ENCODE peak calls at places on chromosomes 16 and 17, in ten cellular contexts. One of them, this sample, is unnamed.

GRCh38 chr17:43880420-43880991 is 26.8 kb downstream of the MPP2 start:
- DNase-seq in Calu3: peak
- DNase-seq in keratinocyte: no peak
- DNase-seq in nephron progenitor cell: peak
- DNase-seq in endodermal cell: peak
- DNase-seq in mucosa of descending colon: peak
- DNase-seq in ovary: no peak
- DNase-seq in tibial artery: no peak
- DNase-seq in activated CD8-positive, alpha-beta T cell treated with anti-CD3 and anti-CD28 coated beads for 36 hours: peak
- DNase-seq in K562: peak
- DNase-seq in this sample: peak

GRCh38 chr17:79812969-79813825 is 16.3 kb upstream of the CBX8 start:
- DNase-seq in ovary: no peak
- DNase-seq in Calu3: no peak
- DNase-seq in keratinocyte: no peak
- DNase-seq in mucosa of descending colon: no peak
- DNase-seq in nephron progenitor cell: peak
- DNase-seq in endodermal cell: peak
- DNase-seq in activated CD8-positive, alpha-beta T cell treated with anti-CD3 and anti-CD28 coated beads for 36 hours: peak
- DNase-seq in tibial artery: no peak
- DNase-seq in K562: peak
- DNase-seq in this sample: no peak

GRCh38 chr16:4339909-4340308 is 11.2 kb downstream of the PAM16 start:
- DNase-seq in ovary: peak
- DNase-seq in K562: no peak
- DNase-seq in mucosa of descending colon: no peak
- DNase-seq in keratinocyte: no peak
- DNase-seq in nephron progenitor cell: no peak
- DNase-seq in tibial artery: no peak
- DNase-seq in endodermal cell: no peak
- DNase-seq in activated CD8-positive, alpha-beta T cell treated with anti-CD3 and anti-CD28 coated beads for 36 hours: no peak
- DNase-seq in Calu3: no peak
- DNase-seq in this sample: no peak

GRCh38 chr16:77424841-77425604 is 9.8 kb downstream of the ADAMTS18 start:
- DNase-seq in mucosa of descending colon: no peak
- DNase-seq in endodermal cell: no peak
- DNase-seq in tibial artery: no peak
- DNase-seq in nephron progenitor cell: no peak
- DNase-seq in ovary: no peak
- DNase-seq in activated CD8-positive, alpha-beta T cell treated with anti-CD3 and anti-CD28 coated beads for 36 hours: no peak
- DNase-seq in K562: no peak
- DNase-seq in Calu3: no peak
- DNase-seq in keratinocyte: no peak
- DNase-seq in this sample: no peak

GRCh38 chr16:71845639-71846431 is at the start of gene ATXN1L:
- DNase-seq in mucosa of descending colon: peak
- DNase-seq in nephron progenitor cell: peak
- DNase-seq in ovary: peak
- DNase-seq in keratinocyte: peak
- DNase-seq in activated CD8-positive, alpha-beta T cell treated with anti-CD3 and anti-CD28 coated beads for 36 hours: peak
- DNase-seq in endodermal cell: peak
- DNase-seq in K562: peak
- DNase-seq in tibial artery: peak
- DNase-seq in Calu3: peak
- DNase-seq in this sample: peak

GRCh38 chr17:44921122-44921882 is 6.0 kb upstream of the GFAP start:
- DNase-seq in K562: peak
- DNase-seq in activated CD8-positive, alpha-beta T cell treated with anti-CD3 and anti-CD28 coated beads for 36 hours: no peak
- DNase-seq in Calu3: no peak
- DNase-seq in keratinocyte: no peak
- DNase-seq in nephron progenitor cell: peak
- DNase-seq in tibial artery: no peak
- DNase-seq in endodermal cell: peak
- DNase-seq in mucosa of descending colon: no peak
- DNase-seq in ovary: no peak
- DNase-seq in this sample: no peak

GRCh38 chr17:235831-236640 is 54.6 kb upstream of the DOC2B start:
- DNase-seq in ovary: no peak
- DNase-seq in endodermal cell: no peak
- DNase-seq in mucosa of descending colon: no peak
- DNase-seq in K562: no peak
- DNase-seq in Calu3: no peak
- DNase-seq in nephron progenitor cell: no peak
- DNase-seq in activated CD8-positive, alpha-beta T cell treated with anti-CD3 and anti-CD28 coated beads for 36 hours: no peak
- DNase-seq in keratinocyte: no peak
- DNase-seq in tibial artery: peak
- DNase-seq in this sample: no peak

GRCh38 chr16:68005786-68006286 is 6.6 kb upstream of the DPEP2 start:
- DNase-seq in Calu3: no peak
- DNase-seq in endodermal cell: peak
- DNase-seq in keratinocyte: no peak
- DNase-seq in activated CD8-positive, alpha-beta T cell treated with anti-CD3 and anti-CD28 coated beads for 36 hours: peak
- DNase-seq in tibial artery: peak
- DNase-seq in K562: no peak
- DNase-seq in mucosa of descending colon: peak
- DNase-seq in nephron progenitor cell: no peak
- DNase-seq in ovary: no peak
- DNase-seq in this sample: no peak

GRCh38 chr16:2821483-2822157 is 4.6 kb downstream of the PRSS21 start:
- DNase-seq in K562: no peak
- DNase-seq in keratinocyte: no peak
- DNase-seq in nephron progenitor cell: no peak
- DNase-seq in tibial artery: peak
- DNase-seq in ovary: no peak
- DNase-seq in Calu3: no peak
- DNase-seq in activated CD8-positive, alpha-beta T cell treated with anti-CD3 and anti-CD28 coated beads for 36 hours: no peak
- DNase-seq in mucosa of descending colon: no peak
- DNase-seq in endodermal cell: peak
- DNase-seq in this sample: no peak

GRCh38 chr17:7393613-7394451 is 493 bp downstream of the PLSCR3 start:
- DNase-seq in mucosa of descending colon: no peak
- DNase-seq in activated CD8-positive, alpha-beta T cell treated with anti-CD3 and anti-CD28 coated beads for 36 hours: peak
- DNase-seq in K562: no peak
- DNase-seq in keratinocyte: no peak
- DNase-seq in ovary: no peak
- DNase-seq in tibial artery: no peak
- DNase-seq in nephron progenitor cell: peak
- DNase-seq in endodermal cell: peak
- DNase-seq in Calu3: peak
- DNase-seq in this sample: peak

GRCh38 chr17:7396147-7396546 is 1.8 kb upstream of the PLSCR3 start:
- DNase-seq in K562: no peak
- DNase-seq in nephron progenitor cell: no peak
- DNase-seq in mucosa of descending colon: no peak
- DNase-seq in tibial artery: no peak
- DNase-seq in activated CD8-positive, alpha-beta T cell treated with anti-CD3 and anti-CD28 coated beads for 36 hours: no peak
- DNase-seq in ovary: no peak
- DNase-seq in keratinocyte: no peak
- DNase-seq in Calu3: no peak
- DNase-seq in endodermal cell: peak
- DNase-seq in this sample: no peak

GRCh38 chr17:7392696-7393612 is 1.4 kb downstream of the PLSCR3 start:
- DNase-seq in keratinocyte: no peak
- DNase-seq in K562: no peak
- DNase-seq in activated CD8-positive, alpha-beta T cell treated with anti-CD3 and anti-CD28 coated beads for 36 hours: no peak
- DNase-seq in endodermal cell: peak
- DNase-seq in tibial artery: no peak
- DNase-seq in nephron progenitor cell: no peak
- DNase-seq in ovary: no peak
- DNase-seq in Calu3: no peak
- DNase-seq in mucosa of descending colon: no peak
- DNase-seq in this sample: no peak

GRCh38 chr17:7391307-7391706 is 3.0 kb downstream of the PLSCR3 start:
- DNase-seq in activated CD8-positive, alpha-beta T cell treated with anti-CD3 and anti-CD28 coated beads for 36 hours: no peak
- DNase-seq in nephron progenitor cell: no peak
- DNase-seq in endodermal cell: no peak
- DNase-seq in keratinocyte: no peak
- DNase-seq in mucosa of descending colon: no peak
- DNase-seq in tibial artery: no peak
- DNase-seq in Calu3: no peak
- DNase-seq in K562: no peak
- DNase-seq in ovary: no peak
- DNase-seq in this sample: no peak

GRCh38 chr17:7394452-7395191 is at the start of gene PLSCR3:
- DNase-seq in mucosa of descending colon: peak
- DNase-seq in tibial artery: peak
- DNase-seq in K562: peak
- DNase-seq in ovary: peak
- DNase-seq in nephron progenitor cell: peak
- DNase-seq in endodermal cell: peak
- DNase-seq in keratinocyte: no peak
- DNase-seq in Calu3: peak
- DNase-seq in activated CD8-positive, alpha-beta T cell treated with anti-CD3 and anti-CD28 coated beads for 36 hours: peak
- DNase-seq in this sample: peak
- TF ChIP-seq CTCF in mucosa of descending colon: no peak
- TF ChIP-seq CTCF in tibial artery: peak
- TF ChIP-seq CTCF in K562: peak
- TF ChIP-seq CTCF in ovary: peak
- TF ChIP-seq CTCF in nephron progenitor cell: peak
- TF ChIP-seq CTCF in endodermal cell: peak
- TF ChIP-seq CTCF in keratinocyte: peak
- TF ChIP-seq CTCF in Calu3: peak
- TF ChIP-seq CTCF in activated CD8-positive, alpha-beta T cell treated with anti-CD3 and anti-CD28 coated beads for 36 hours: no peak
- TF ChIP-seq CTCF in this sample: peak

GRCh38 chr17:28910534-28910933 is 7.7 kb upstream of the DHRS13 start:
- DNase-seq in tibial artery: no peak
- DNase-seq in Calu3: no peak
- DNase-seq in nephron progenitor cell: no peak
- DNase-seq in activated CD8-positive, alpha-beta T cell treated with anti-CD3 and anti-CD28 coated beads for 36 hours: no peak
- DNase-seq in endodermal cell: no peak
- DNase-seq in keratinocyte: no peak
- DNase-seq in ovary: no peak
- DNase-seq in mucosa of descending colon: no peak
- DNase-seq in K562: no peak
- DNase-seq in this sample: no peak

GRCh38 chr17:28911411-28912045 is 8.6 kb upstream of the DHRS13 start:
- DNase-seq in K562: no peak
- DNase-seq in nephron progenitor cell: no peak
- DNase-seq in endodermal cell: no peak
- DNase-seq in activated CD8-positive, alpha-beta T cell treated with anti-CD3 and anti-CD28 coated beads for 36 hours: no peak
- DNase-seq in ovary: no peak
- DNase-seq in keratinocyte: no peak
- DNase-seq in tibial artery: no peak
- DNase-seq in Calu3: no peak
- DNase-seq in mucosa of descending colon: no peak
- DNase-seq in this sample: no peak

GRCh38 chr17:28908640-28909098 is 5.8 kb upstream of the DHRS13 start:
- DNase-seq in mucosa of descending colon: peak
- DNase-seq in nephron progenitor cell: no peak
- DNase-seq in Calu3: no peak
- DNase-seq in tibial artery: peak
- DNase-seq in keratinocyte: no peak
- DNase-seq in activated CD8-positive, alpha-beta T cell treated with anti-CD3 and anti-CD28 coated beads for 36 hours: no peak
- DNase-seq in endodermal cell: no peak
- DNase-seq in K562: no peak
- DNase-seq in ovary: peak
- DNase-seq in this sample: no peak

GRCh38 chr17:28912938-28913333 is 10.1 kb upstream of the DHRS13 start:
- DNase-seq in activated CD8-positive, alpha-beta T cell treated with anti-CD3 and anti-CD28 coated beads for 36 hours: no peak
- DNase-seq in keratinocyte: no peak
- DNase-seq in tibial artery: no peak
- DNase-seq in mucosa of descending colon: no peak
- DNase-seq in Calu3: no peak
- DNase-seq in nephron progenitor cell: no peak
- DNase-seq in endodermal cell: no peak
- DNase-seq in K562: no peak
- DNase-seq in ovary: no peak
- DNase-seq in this sample: no peak

GRCh38 chr17:28912281-28912937 is 9.5 kb upstream of the DHRS13 start:
- DNase-seq in activated CD8-positive, alpha-beta T cell treated with anti-CD3 and anti-CD28 coated beads for 36 hours: peak
- DNase-seq in tibial artery: no peak
- DNase-seq in endodermal cell: peak
- DNase-seq in K562: peak
- DNase-seq in Calu3: no peak
- DNase-seq in nephron progenitor cell: no peak
- DNase-seq in keratinocyte: no peak
- DNase-seq in mucosa of descending colon: peak
- DNase-seq in ovary: no peak
- DNase-seq in this sample: no peak
- TF ChIP-seq CTCF in activated CD8-positive, alpha-beta T cell treated with anti-CD3 and anti-CD28 coated beads for 36 hours: no peak
- TF ChIP-seq CTCF in tibial artery: no peak
- TF ChIP-seq CTCF in endodermal cell: peak
- TF ChIP-seq CTCF in K562: peak
- TF ChIP-seq CTCF in Calu3: peak
- TF ChIP-seq CTCF in nephron progenitor cell: no peak
- TF ChIP-seq CTCF in keratinocyte: no peak
- TF ChIP-seq CTCF in mucosa of descending colon: peak
- TF ChIP-seq CTCF in ovary: no peak
- TF ChIP-seq CTCF in this sample: no peak

GRCh38 chr16:89293276-89294143 is 76.0 kb downstream of the ZNF778 start:
- DNase-seq in keratinocyte: no peak
- DNase-seq in nephron progenitor cell: no peak
- DNase-seq in endodermal cell: peak
- DNase-seq in Calu3: no peak
- DNase-seq in ovary: peak
- DNase-seq in tibial artery: no peak
- DNase-seq in K562: peak
- DNase-seq in mucosa of descending colon: no peak
- DNase-seq in activated CD8-positive, alpha-beta T cell treated with anti-CD3 and anti-CD28 coated beads for 36 hours: no peak
- DNase-seq in this sample: no peak
- TF ChIP-seq CTCF in keratinocyte: no peak
- TF ChIP-seq CTCF in nephron progenitor cell: no peak
- TF ChIP-seq CTCF in endodermal cell: peak
- TF ChIP-seq CTCF in Calu3: peak
- TF ChIP-seq CTCF in ovary: peak
- TF ChIP-seq CTCF in tibial artery: no peak
- TF ChIP-seq CTCF in K562: peak
- TF ChIP-seq CTCF in mucosa of descending colon: no peak
- TF ChIP-seq CTCF in activated CD8-positive, alpha-beta T cell treated with anti-CD3 and anti-CD28 coated beads for 36 hours: no peak
- TF ChIP-seq CTCF in this sample: no peak

GRCh38 chr16:85104821-85105391 is 7.4 kb downstream of the CIBAR2 start:
- DNase-seq in nephron progenitor cell: no peak
- DNase-seq in activated CD8-positive, alpha-beta T cell treated with anti-CD3 and anti-CD28 coated beads for 36 hours: peak
- DNase-seq in Calu3: no peak
- DNase-seq in mucosa of descending colon: no peak
- DNase-seq in ovary: no peak
- DNase-seq in tibial artery: no peak
- DNase-seq in endodermal cell: no peak
- DNase-seq in keratinocyte: peak
- DNase-seq in K562: no peak
- DNase-seq in this sample: peak

GRCh38 chr16:85104147-85104546 is 8.1 kb downstream of the CIBAR2 start:
- DNase-seq in Calu3: no peak
- DNase-seq in mucosa of descending colon: no peak
- DNase-seq in nephron progenitor cell: no peak
- DNase-seq in K562: no peak
- DNase-seq in endodermal cell: peak
- DNase-seq in tibial artery: no peak
- DNase-seq in activated CD8-positive, alpha-beta T cell treated with anti-CD3 and anti-CD28 coated beads for 36 hours: no peak
- DNase-seq in ovary: no peak
- DNase-seq in keratinocyte: no peak
- DNase-seq in this sample: no peak

GRCh38 chr16:85102106-85102630 is 10.1 kb downstream of the CIBAR2 start:
- DNase-seq in keratinocyte: no peak
- DNase-seq in tibial artery: no peak
- DNase-seq in endodermal cell: no peak
- DNase-seq in Calu3: no peak
- DNase-seq in nephron progenitor cell: no peak
- DNase-seq in K562: no peak
- DNase-seq in ovary: no peak
- DNase-seq in activated CD8-positive, alpha-beta T cell treated with anti-CD3 and anti-CD28 coated beads for 36 hours: no peak
- DNase-seq in mucosa of descending colon: no peak
- DNase-seq in this sample: no peak

GRCh38 chr16:85105475-85105874 is 6.8 kb downstream of the CIBAR2 start:
- DNase-seq in K562: no peak
- DNase-seq in ovary: no peak
- DNase-seq in mucosa of descending colon: no peak
- DNase-seq in endodermal cell: no peak
- DNase-seq in Calu3: no peak
- DNase-seq in tibial artery: no peak
- DNase-seq in keratinocyte: no peak
- DNase-seq in nephron progenitor cell: no peak
- DNase-seq in activated CD8-positive, alpha-beta T cell treated with anti-CD3 and anti-CD28 coated beads for 36 hours: no peak
- DNase-seq in this sample: no peak

GRCh38 chr16:85103096-85104079 is 8.9 kb downstream of the CIBAR2 start:
- DNase-seq in nephron progenitor cell: no peak
- DNase-seq in K562: no peak
- DNase-seq in keratinocyte: no peak
- DNase-seq in mucosa of descending colon: no peak
- DNase-seq in activated CD8-positive, alpha-beta T cell treated with anti-CD3 and anti-CD28 coated beads for 36 hours: no peak
- DNase-seq in endodermal cell: no peak
- DNase-seq in tibial artery: no peak
- DNase-seq in Calu3: no peak
- DNase-seq in ovary: no peak
- DNase-seq in this sample: no peak
- TF ChIP-seq CTCF in nephron progenitor cell: no peak
- TF ChIP-seq CTCF in K562: no peak
- TF ChIP-seq CTCF in keratinocyte: no peak
- TF ChIP-seq CTCF in mucosa of descending colon: no peak
- TF ChIP-seq CTCF in activated CD8-positive, alpha-beta T cell treated with anti-CD3 and anti-CD28 coated beads for 36 hours: no peak
- TF ChIP-seq CTCF in endodermal cell: no peak
- TF ChIP-seq CTCF in tibial artery: no peak
- TF ChIP-seq CTCF in Calu3: no peak
- TF ChIP-seq CTCF in ovary: no peak
- TF ChIP-seq CTCF in this sample: no peak